ENCODE peak calls at places on chromosomes 2 and 18, in ten cellular contexts. K is neural crest cell, H is GM13977, X is lower leg skin, L is astrocyte, P is HCT116, Y is Calu3, F is activated B cell treated with CpG ODN at 0.5 μM for 24 hours, C is fibroblast of lung, O is GM20000. U is an unnamed sample.
A peak's percentile ranks its signal among the peaks of the same experiment; 100 is the strongest.

GRCh38 chr2:84022810-84023431 is 436.2 kb downstream of the SUCLG1 start:
- DNase-seq in K (peak; percentile 56), H (peak; percentile 17), X (peak; percentile 21), L (peak; percentile 4), P (peak; percentile 66), Y (peak; percentile 60), F (no peak), C (peak; percentile 6), O (peak; percentile 29), U (peak; percentile 69)

GRCh38 chr2:64952896-64953482 is 36.2 kb upstream of the SLC1A4 start:
- DNase-seq in K (no peak), H (no peak), X (no peak), L (peak; percentile 92), P (no peak), Y (no peak), F (no peak), C (peak; percentile 92), O (no peak), U (no peak)

GRCh38 chr18:3340015-3340681 is 78.2 kb downstream of the MYL12B start:
- DNase-seq in K (no peak), H (no peak), X (no peak), L (peak; percentile 55), P (no peak), Y (no peak), F (no peak), C (peak; percentile 57), O (no peak), U (no peak)

GRCh38 chr2:160305081-160305750 is 105.1 kb upstream of the ITGB6 start:
- DNase-seq in K (no peak), H (no peak), X (no peak), L (peak; percentile 79), P (no peak), Y (no peak), F (no peak), C (peak; percentile 85), O (no peak), U (no peak)

GRCh38 chr2:144645055-144645778 is 125.3 kb upstream of the ZEB2 start:
- DNase-seq in K (no peak), H (no peak), X (no peak), L (no peak), P (no peak), Y (no peak), F (no peak), C (no peak), O (no peak), U (no peak)

GRCh38 chr2:207896525-207897295 is 127.0 kb upstream of the FZD5 start:
- DNase-seq in K (no peak), H (no peak), X (no peak), L (no peak), P (no peak), Y (peak; percentile 17), F (no peak), C (no peak), O (no peak), U (peak; percentile 10)

GRCh38 chr2:9310390-9310789 is 103.8 kb downstream of the ASAP2 start:
- DNase-seq in K (no peak), H (no peak), X (peak; percentile 55), L (peak; percentile 93), P (no peak), Y (peak; percentile 51), F (no peak), C (peak; percentile 94), O (no peak), U (no peak)

GRCh38 chr18:68918216-68918615 is 120.3 kb downstream of the CCDC102B start:
- DNase-seq in K (no peak), H (no peak), X (no peak), L (no peak), P (no peak), Y (no peak), F (no peak), C (no peak), O (no peak), U (no peak)

GRCh38 chr2:64487256-64488049 is 33.5 kb downstream of the LGALSL start:
- DNase-seq in K (no peak), H (no peak), X (no peak), L (no peak), P (no peak), Y (no peak), F (no peak), C (no peak), O (no peak), U (no peak)

GRCh38 chr2:240386321-240386720 is 49.1 kb upstream of the GPC1 start:
- DNase-seq in K (no peak), H (no peak), X (no peak), L (no peak), P (no peak), Y (no peak), F (no peak), C (no peak), O (no peak), U (no peak)

GRCh38 chr2:235569837-235570236 is 76.0 kb downstream of the AGAP1 start:
- DNase-seq in K (no peak), H (no peak), X (no peak), L (no peak), P (no peak), Y (no peak), F (no peak), C (no peak), O (no peak), U (no peak)

GRCh38 chr18:77478619-77479018 is 229.0 kb downstream of the GALR1 start:
- DNase-seq in K (no peak), H (no peak), X (peak; percentile 68), L (no peak), P (no peak), Y (no peak), F (no peak), C (no peak), O (no peak), U (no peak)

GRCh38 chr2:23475036-23475435 is 90.1 kb downstream of the KLHL29 start:
- DNase-seq in K (no peak), H (no peak), X (no peak), L (no peak), P (no peak), Y (no peak), F (no peak), C (no peak), O (no peak), U (no peak)

GRCh38 chr2:227785293-227785692 is 28.3 kb upstream of the CCL20 start:
- DNase-seq in K (no peak), H (no peak), X (no peak), L (no peak), P (no peak), Y (no peak), F (no peak), C (no peak), O (no peak), U (no peak)

GRCh38 chr2:214484239-214484638 is 73.4 kb downstream of the VWC2L start:
- DNase-seq in K (no peak), H (no peak), X (no peak), L (no peak), P (no peak), Y (no peak), F (no peak), C (no peak), O (no peak), U (no peak)

GRCh38 chr2:162317910-162318279 is 589 bp downstream of the IFIH1 start:
- DNase-seq in K (no peak), H (no peak), X (peak; percentile 22), L (no peak), P (no peak), Y (peak; percentile 41), F (peak; percentile 33), C (peak; percentile 12), O (no peak), U (peak; percentile 9)

GRCh38 chr18:59848002-59848401 is 51.8 kb upstream of the PMAIP1 start:
- DNase-seq in K (no peak), H (peak; percentile 62), X (no peak), L (no peak), P (no peak), Y (no peak), F (no peak), C (no peak), O (peak; percentile 52), U (no peak)

GRCh38 chr2:74833418-74834233 is at the start of gene HK2:
- DNase-seq in K (peak; percentile 72), H (peak; percentile 99), X (peak; percentile 74), L (peak; percentile 69), P (peak; percentile 68), Y (peak; percentile 89), F (peak; percentile 80), C (peak; percentile 86), O (peak; percentile 99), U (peak; percentile 82)

GRCh38 chr2:27795868-27796277 is 24.4 kb downstream of the MRPL33 start:
- DNase-seq in K (no peak), H (no peak), X (no peak), L (peak; percentile 76), P (no peak), Y (no peak), F (no peak), C (peak; percentile 79), O (no peak), U (no peak)
- TF ChIP-seq CTCF in K (no peak), H (no peak), X (no peak), L (no peak), P (no peak), Y (no peak), F (no peak), C (no peak), O (no peak), U (no peak)

GRCh38 chr2:220296174-220296573 is 668.7 kb downstream of the SLC4A3 start:
- DNase-seq in K (no peak), H (no peak), X (no peak), L (no peak), P (no peak), Y (no peak), F (no peak), C (peak; percentile 22), O (no peak), U (no peak)
- TF ChIP-seq CTCF in K (no peak), H (no peak), X (no peak), L (no peak), P (no peak), Y (no peak), F (no peak), C (peak; percentile 22), O (no peak), U (no peak)

GRCh38 chr2:192286093-192286701 is 91.5 kb upstream of the TMEFF2 start:
- DNase-seq in K (no peak), H (no peak), X (no peak), L (peak; percentile 36), P (peak; percentile 31), Y (no peak), F (no peak), C (peak; percentile 42), O (no peak), U (peak; percentile 17)
- TF ChIP-seq CTCF in K (peak; percentile 54), H (peak; percentile 35), X (no peak), L (peak; percentile 68), P (peak; percentile 64), Y (no peak), F (no peak), C (peak; percentile 74), O (peak; percentile 20), U (peak; percentile 33)

DNA sequence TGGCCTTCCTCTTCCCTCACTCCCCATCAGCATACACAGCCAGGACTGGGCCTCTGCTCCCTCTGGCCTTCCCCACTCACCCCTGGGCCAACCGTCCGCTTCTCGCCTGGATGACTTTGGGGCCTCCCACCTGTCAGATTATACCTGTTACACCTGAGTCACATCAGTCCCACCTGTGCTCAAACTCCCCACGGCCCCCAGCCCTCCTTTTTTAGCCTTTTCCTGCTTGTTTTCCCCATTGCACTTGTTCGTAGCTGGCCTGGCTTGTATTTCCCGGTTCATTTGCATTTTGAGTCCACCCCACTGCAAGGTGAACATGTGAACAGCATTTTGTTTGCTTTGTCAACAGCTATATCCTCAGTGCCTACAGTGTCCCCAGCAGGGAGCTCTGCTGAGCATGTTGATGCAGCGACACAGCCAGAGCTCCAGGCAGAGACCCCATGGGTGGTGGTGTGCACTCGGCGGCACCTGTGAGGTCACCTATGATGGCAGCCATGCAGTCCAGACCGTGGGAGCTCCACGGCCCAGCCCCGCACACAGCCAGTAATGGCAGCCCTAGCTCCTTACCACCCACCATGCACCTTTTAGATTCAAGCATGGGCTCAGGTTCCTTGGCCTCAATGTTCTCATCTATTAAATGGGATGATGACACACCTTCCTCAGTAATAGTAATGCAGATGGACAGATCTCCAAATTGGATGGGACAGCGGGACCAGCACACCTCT is 276.4 kb upstream of the HS6ST1 start:
- DNase-seq in K (no peak), H (no peak), X (no peak), L (no peak), P (no peak), Y (no peak), F (no peak), C (no peak), O (no peak), U (no peak)
- TF ChIP-seq CTCF in K (no peak), H (no peak), X (no peak), L (no peak), P (no peak), Y (no peak), F (no peak), C (no peak), O (no peak), U (no peak)

U was measured in endothelial cell.